ENCODE peak calls at places on chromosome 1, in six cellular contexts. Y, H, O, I, J and K are unnamed samples.

GRCh38 chr1:23533288-23534130 is 2.5 kb upstream of the E2F2 start:
- DNase-seq in Y (no peak), H (no peak), O (no peak), I (no peak), J (no peak), K (no peak)

GRCh38 chr1:113804421-113805255 is 7.6 kb downstream of the RSBN1 start:
- DNase-seq in Y (no peak), H (peak), O (peak), I (no peak), J (no peak), K (no peak)

GRCh38 chr1:182507685-182508084 is 57.7 kb downstream of the RGSL1 start:
- DNase-seq in Y (no peak), H (no peak), O (no peak), I (no peak), J (no peak), K (no peak)

GRCh38 chr1:233281711-233282581 is 13.6 kb downstream of the PCNX2 start:
- DNase-seq in Y (no peak), H (peak), O (peak), I (no peak), J (no peak), K (no peak)

GRCh38 chr1:94286864-94287437 is 49.6 kb upstream of the ARHGAP29 start:
- DNase-seq in Y (no peak), H (no peak), O (no peak), I (no peak), J (no peak), K (no peak)

GRCh38 chr1:234725177-234726132 is 115.5 kb upstream of the IRF2BP2 start:
- DNase-seq in Y (peak), H (no peak), O (peak), I (no peak), J (peak), K (no peak)

GRCh38 chr1:237181731-237182317 is 139.8 kb downstream of the RYR2 start:
- DNase-seq in Y (no peak), H (no peak), O (peak), I (no peak), J (no peak), K (no peak)

GRCh38 chr1:213292653-213293052 is 241.6 kb downstream of the RPS6KC1 start:
- DNase-seq in Y (no peak), H (no peak), O (no peak), I (no peak), J (no peak), K (no peak)

GRCh38 chr1:234554478-234555311 is 55.3 kb downstream of the IRF2BP2 start:
- DNase-seq in Y (peak), H (no peak), O (peak), I (no peak), J (no peak), K (no peak)

GRCh38 chr1:209697082-209697481 is 7.6 kb upstream of the HSD11B1 start:
- DNase-seq in Y (no peak), H (no peak), O (no peak), I (no peak), J (no peak), K (no peak)

GRCh38 chr1:192489748-192490147 is 85.8 kb upstream of the RGS1 start:
- DNase-seq in Y (no peak), H (peak), O (peak), I (peak), J (peak), K (no peak)

GRCh38 chr1:95263400-95263799 is 29.4 kb downstream of the RWDD3 start:
- DNase-seq in Y (no peak), H (no peak), O (peak), I (no peak), J (no peak), K (no peak)

GRCh38 chr1:6747679-6748078 is 37.6 kb upstream of the CAMTA1 start:
- DNase-seq in Y (no peak), H (no peak), O (no peak), I (no peak), J (no peak), K (no peak)

GRCh38 chr1:6999826-7000225 is 214.6 kb downstream of the CAMTA1 start:
- DNase-seq in Y (no peak), H (no peak), O (no peak), I (no peak), J (no peak), K (no peak)

GRCh38 chr1:168261390-168261789 is 19.3 kb upstream of the TBX19 start:
- DNase-seq in Y (no peak), H (peak), O (peak), I (no peak), J (no peak), K (no peak)

GRCh38 chr1:203346060-203346754 is 4.7 kb downstream of the FMOD start:
- DNase-seq in Y (no peak), H (no peak), O (no peak), I (no peak), J (no peak), K (no peak)

GRCh38 chr1:108646265-108646660 is 14.6 kb downstream of the HENMT1 start:
- DNase-seq in Y (no peak), H (no peak), O (no peak), I (no peak), J (no peak), K (no peak)

GRCh38 chr1:243798726-243799125 is 51.3 kb downstream of the AKT3 start:
- DNase-seq in Y (no peak), H (peak), O (peak), I (no peak), J (no peak), K (no peak)

GRCh38 chr1:155012052-155012546 is 9.5 kb downstream of the ZBTB7B start:
- DNase-seq in Y (no peak), H (no peak), O (peak), I (peak), J (peak), K (no peak)

GRCh38 chr1:7389786-7390603 is 381.1 kb upstream of the VAMP3 start:
- DNase-seq in Y (peak), H (no peak), O (peak), I (no peak), J (peak), K (no peak)

GRCh38 chr1:214440219-214440965 is 111.0 kb downstream of the PTPN14 start:
- DNase-seq in Y (no peak), H (no peak), O (no peak), I (peak), J (no peak), K (no peak)

GRCh38 chr1:30008998-30009657 is 714.3 kb downstream of the MATN1 start:
- DNase-seq in Y (no peak), H (peak), O (peak), I (peak), J (no peak), K (no peak)

DNA sequence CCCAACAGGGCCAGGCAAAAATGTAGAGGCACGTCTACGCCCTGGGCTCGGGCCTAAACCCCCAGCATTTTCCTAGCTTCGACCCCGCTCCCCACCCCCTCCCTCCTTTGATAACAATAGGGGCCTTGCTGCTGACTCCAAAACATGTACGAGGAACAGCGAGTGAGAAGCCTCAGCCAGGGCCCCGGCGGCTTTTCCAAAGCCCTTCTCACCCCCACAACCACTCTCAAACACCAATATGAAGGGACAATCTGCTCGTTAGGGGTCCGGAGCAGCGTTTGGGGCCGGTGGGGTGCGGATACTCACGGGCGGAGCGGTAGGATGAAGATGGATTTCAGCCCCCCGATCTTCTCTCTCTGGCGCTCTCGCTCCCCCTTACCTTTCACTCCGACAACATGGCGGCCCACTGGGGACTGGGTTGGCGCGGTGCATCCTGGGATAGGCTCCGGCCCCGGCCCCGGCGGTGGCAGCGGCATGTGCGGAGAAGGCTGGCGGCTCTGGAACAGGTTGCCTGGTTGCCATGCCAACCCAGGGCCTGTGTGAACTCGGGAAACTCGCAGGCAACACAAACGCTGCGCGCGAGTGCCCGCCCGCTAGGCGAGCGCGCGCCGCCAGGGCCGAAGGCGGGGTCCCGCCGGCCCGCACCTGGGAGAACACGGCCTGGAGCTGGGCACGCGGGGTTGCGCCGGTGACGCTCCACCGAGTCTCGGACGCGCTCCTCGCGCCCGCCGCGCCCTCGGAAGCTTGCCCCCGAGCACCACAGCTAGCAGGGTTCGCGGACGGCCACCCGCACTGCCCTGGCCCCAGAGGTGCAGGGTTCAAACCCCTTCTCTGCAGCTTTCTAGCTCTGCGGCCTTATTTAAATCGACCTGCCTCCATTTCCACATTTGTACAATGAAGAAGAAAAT is at the start of gene PUM1:
- DNase-seq in Y (peak), H (peak), O (peak), I (peak), J (peak), K (peak)
- TF ChIP-seq CTCF in Y (no peak), H (no peak), O (no peak), I (no peak), J (no peak), K (no peak)

DNA sequence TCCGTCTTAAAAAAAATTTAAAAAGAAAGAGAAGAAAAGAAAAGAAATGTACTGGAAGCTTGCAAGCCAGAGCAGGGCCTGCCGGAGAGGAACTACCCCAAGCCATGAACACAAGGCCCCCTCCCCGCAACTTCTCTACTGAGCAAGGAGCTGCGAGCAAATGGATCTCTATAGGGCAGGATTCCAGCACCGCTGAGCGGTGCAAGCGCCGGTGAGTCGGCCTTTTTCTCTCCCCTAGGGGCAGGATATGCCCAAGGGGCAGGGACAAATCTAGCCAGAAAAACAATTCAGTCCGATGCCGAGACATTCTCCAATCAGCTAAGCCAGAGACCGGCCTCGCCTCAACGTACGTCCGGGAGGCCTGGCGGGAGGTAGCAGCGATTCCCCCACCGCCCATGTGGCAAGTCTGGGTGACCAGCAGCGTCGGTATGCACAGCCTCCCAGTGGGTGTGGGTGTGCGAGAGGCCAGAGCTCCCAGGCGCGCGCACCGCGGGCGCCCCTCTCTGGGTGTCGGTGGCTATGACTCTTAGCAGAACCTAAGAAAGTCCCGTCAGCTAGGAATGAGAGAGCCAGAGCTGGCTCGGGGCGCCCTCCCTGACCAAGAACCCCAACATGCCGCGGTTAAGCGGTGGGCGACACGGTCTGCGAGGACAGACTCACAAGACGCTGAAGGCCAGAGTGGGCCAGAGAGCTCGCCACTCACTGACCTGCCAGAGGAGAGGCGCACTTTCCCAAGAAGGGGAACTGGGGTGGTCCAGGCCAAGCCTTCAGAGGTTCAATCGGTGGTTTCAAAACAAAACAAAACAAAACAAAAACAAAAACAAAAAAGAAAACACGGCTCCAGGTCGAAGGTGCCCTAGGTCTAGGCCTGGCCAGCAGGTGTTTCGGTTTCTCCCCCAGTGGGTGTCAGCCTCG is 1.9 kb downstream of the CSMD2 start:
- DNase-seq in Y (no peak), H (peak), O (peak), I (peak), J (peak), K (no peak)
- TF ChIP-seq CTCF in Y (peak), H (peak), O (peak), I (peak), J (no peak), K (no peak)

DNA sequence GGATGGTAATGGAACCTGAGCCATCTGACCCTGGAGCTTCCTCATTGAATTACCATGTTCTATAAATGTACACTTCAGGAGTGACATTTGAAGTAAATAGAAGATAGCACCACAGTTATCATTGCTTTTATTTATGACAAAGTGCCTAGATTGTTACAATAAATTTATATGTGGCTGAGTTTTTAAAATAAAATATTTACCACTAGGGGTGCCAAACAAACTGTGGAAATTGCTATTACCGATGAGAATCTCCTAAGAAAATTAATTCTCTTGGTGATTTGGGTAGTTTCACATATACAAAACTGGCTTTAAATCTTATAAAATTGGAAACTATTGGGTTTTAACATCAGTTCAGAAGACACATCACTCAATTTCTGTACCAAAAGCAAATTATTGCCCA is 1.4 kb upstream of the TNR start:
- DNase-seq in Y (no peak), H (no peak), O (no peak), I (no peak), J (no peak), K (no peak)
- TF ChIP-seq CTCF in Y (no peak), H (no peak), O (no peak), I (peak), J (no peak), K (no peak)

GRCh38 chr1:145978860-145979745 is 14.6 kb downstream of the POLR3GL start:
- DNase-seq in Y (peak), H (peak), O (peak), I (peak), J (peak), K (peak)
- TF ChIP-seq CTCF in Y (no peak), H (peak), O (peak), I (peak), J (no peak), K (no peak)

DNA sequence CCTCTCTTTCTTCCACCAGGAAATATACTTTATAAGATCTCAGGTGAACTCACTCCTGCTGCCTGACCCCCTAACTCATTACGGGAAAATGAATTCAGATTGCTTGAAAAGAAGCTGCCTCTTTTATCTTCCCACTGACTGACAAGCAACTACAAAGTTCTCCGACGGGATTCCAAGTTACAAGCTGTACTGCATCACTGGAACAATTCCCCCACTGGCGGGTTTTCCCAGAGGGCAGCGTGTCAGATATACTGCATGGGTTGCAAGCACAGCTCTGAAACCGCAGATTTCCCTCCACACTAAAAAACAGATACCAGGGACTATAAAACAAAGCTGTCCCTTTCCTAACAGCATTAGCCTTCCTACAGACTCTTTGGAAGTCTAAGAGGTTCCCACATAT is 390.6 kb downstream of the KCTD3 start:
- DNase-seq in Y (no peak), H (no peak), O (peak), I (no peak), J (no peak), K (no peak)
- TF ChIP-seq CTCF in Y (no peak), H (no peak), O (no peak), I (no peak), J (no peak), K (no peak)

DNA sequence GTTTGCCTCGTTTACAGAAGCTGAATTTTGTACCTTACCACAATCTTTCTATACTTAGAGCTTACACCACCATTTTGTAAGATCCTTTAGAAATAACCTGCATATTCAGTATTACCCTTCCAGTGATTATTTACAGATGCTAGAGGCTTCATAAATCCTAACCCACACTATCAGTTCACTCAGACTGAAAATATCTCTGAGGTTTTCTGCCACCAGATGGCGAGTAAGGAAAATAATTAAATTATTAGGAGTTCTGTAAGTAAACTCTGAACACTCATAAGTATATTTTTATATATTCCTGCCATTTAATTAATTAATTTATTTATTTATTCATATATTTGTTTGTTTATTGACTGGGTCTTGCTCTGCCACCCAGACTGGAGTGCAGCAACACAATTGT is 1635.2 kb downstream of the PLA2G4A start:
- DNase-seq in Y (no peak), H (no peak), O (no peak), I (peak), J (no peak), K (no peak)
- TF ChIP-seq CTCF in Y (no peak), H (no peak), O (peak), I (peak), J (no peak), K (no peak)